ENCODE peak calls at places on chromosome 13, in six cellular contexts. P is smooth muscle cell of the brain vasculature; T is right cardiac atrium; Y is central memory CD4-positive, alpha-beta T cell; S is CD8-positive, alpha-beta T cell; O is breast epithelium. H is an unnamed sample.

GRCh38 chr13:27573265-27573664 is 47.1 kb downstream of the LNX2 start:
- DNase-seq in S (no peak), O (no peak), Y (no peak), T (no peak), P (no peak), H (no peak)

GRCh38 chr13:39144941-39145533 is 106.8 kb downstream of the NHLRC3 start:
- DNase-seq in T (no peak), Y (no peak), S (no peak), O (no peak), P (peak), H (no peak)

GRCh38 chr13:105442941-105443340 is 1092.5 kb downstream of the EFNB2 start:
- DNase-seq in T (no peak), Y (no peak), S (no peak), P (peak), O (no peak), H (no peak)

GRCh38 chr13:99012539-99012938 is 34.7 kb upstream of the DOCK9 start:
- DNase-seq in Y (no peak), O (no peak), P (no peak), T (no peak), S (no peak), H (no peak)

GRCh38 chr13:28636677-28637317 is 22.1 kb upstream of the POMP start:
- DNase-seq in P (no peak), O (no peak), S (peak), Y (peak), T (peak), H (no peak)

GRCh38 chr13:32045963-32046785 is 14.6 kb downstream of the FRY start:
- DNase-seq in T (no peak), S (no peak), P (no peak), Y (peak), O (no peak), H (no peak)

GRCh38 chr13:112652512-112653458 is 37.1 kb upstream of the ATP11A start:
- DNase-seq in T (no peak), P (no peak), O (peak), S (no peak), Y (no peak), H (no peak)

GRCh38 chr13:52739468-52740071 is at the start of gene CNMD:
- DNase-seq in P (no peak), T (no peak), O (no peak), Y (no peak), S (no peak), H (no peak)

GRCh38 chr13:93364166-93364565 is 137.6 kb downstream of the GPC6 start:
- DNase-seq in T (no peak), Y (no peak), S (no peak), O (no peak), P (no peak), H (no peak)

GRCh38 chr13:71704650-71705049 is 162.4 kb downstream of the DACH1 start:
- DNase-seq in S (no peak), Y (no peak), P (no peak), O (no peak), T (no peak), H (no peak)

GRCh38 chr13:44934724-44935123 is 54.5 kb downstream of the NUFIP1 start:
- DNase-seq in S (no peak), T (no peak), P (no peak), O (no peak), Y (no peak), H (no peak)